ENCODE peak calls at places on chromosomes 7 and 10, in ten cellular contexts. One of them, this sample, is unnamed.
A peak's percentile ranks its signal among the peaks of the same experiment; 100 is the strongest.

GRCh38 chr10:13987472-13987871 is 343.3 kb downstream of the FRMD4A start:
- DNase-seq in lung: no peak
- DNase-seq in body of pancreas: no peak
- DNase-seq in fibroblast of lung: peak; percentile 58
- DNase-seq in OCI-LY7: no peak
- DNase-seq in astrocyte of the cerebellum: peak; percentile 88
- DNase-seq in fibroblast of the aortic adventitia: peak; percentile 42
- DNase-seq in lower lobe of right lung: no peak
- DNase-seq in BJ: no peak
- DNase-seq in GM12878: peak; percentile 50
- DNase-seq in this sample: no peak

GRCh38 chr10:3807221-3807927 is 22.4 kb upstream of the KLF6 start:
- DNase-seq in lung: no peak
- DNase-seq in body of pancreas: no peak
- DNase-seq in fibroblast of lung: no peak
- DNase-seq in OCI-LY7: peak; percentile 38
- DNase-seq in astrocyte of the cerebellum: peak; percentile 60
- DNase-seq in fibroblast of the aortic adventitia: no peak
- DNase-seq in lower lobe of right lung: no peak
- DNase-seq in BJ: no peak
- DNase-seq in GM12878: no peak
- DNase-seq in this sample: no peak

GRCh38 chr10:58781873-58782488 is 269.3 kb downstream of the BICC1 start:
- DNase-seq in lung: no peak
- DNase-seq in body of pancreas: peak; percentile 9
- DNase-seq in fibroblast of lung: peak; percentile 65
- DNase-seq in OCI-LY7: peak; percentile 29
- DNase-seq in astrocyte of the cerebellum: peak; percentile 27
- DNase-seq in fibroblast of the aortic adventitia: peak; percentile 72
- DNase-seq in lower lobe of right lung: no peak
- DNase-seq in BJ: no peak
- DNase-seq in GM12878: peak; percentile 8
- DNase-seq in this sample: no peak

GRCh38 chr7:41029072-41029492 is 673.8 kb downstream of the INHBA start:
- DNase-seq in lung: no peak
- DNase-seq in body of pancreas: no peak
- DNase-seq in fibroblast of lung: peak; percentile 88
- DNase-seq in OCI-LY7: no peak
- DNase-seq in astrocyte of the cerebellum: peak; percentile 86
- DNase-seq in fibroblast of the aortic adventitia: peak; percentile 88
- DNase-seq in lower lobe of right lung: no peak
- DNase-seq in BJ: peak; percentile 74
- DNase-seq in GM12878: no peak
- DNase-seq in this sample: no peak

GRCh38 chr7:66626236-66626957 is 2.3 kb upstream of the KCTD7 start:
- DNase-seq in lung: no peak
- DNase-seq in body of pancreas: no peak
- DNase-seq in fibroblast of lung: peak; percentile 27
- DNase-seq in OCI-LY7: no peak
- DNase-seq in astrocyte of the cerebellum: no peak
- DNase-seq in fibroblast of the aortic adventitia: peak; percentile 74
- DNase-seq in lower lobe of right lung: no peak
- DNase-seq in BJ: no peak
- DNase-seq in GM12878: no peak
- DNase-seq in this sample: no peak

GRCh38 chr7:123601530-123601929 is at the start of gene ASB15:
- DNase-seq in lung: no peak
- DNase-seq in body of pancreas: no peak
- DNase-seq in fibroblast of lung: no peak
- DNase-seq in OCI-LY7: no peak
- DNase-seq in astrocyte of the cerebellum: no peak
- DNase-seq in fibroblast of the aortic adventitia: no peak
- DNase-seq in lower lobe of right lung: no peak
- DNase-seq in BJ: no peak
- DNase-seq in GM12878: no peak
- DNase-seq in this sample: no peak

GRCh38 chr10:85544956-85545355 is 821.6 kb downstream of the GRID1 start:
- DNase-seq in lung: no peak
- DNase-seq in body of pancreas: no peak
- DNase-seq in fibroblast of lung: no peak
- DNase-seq in OCI-LY7: no peak
- DNase-seq in astrocyte of the cerebellum: no peak
- DNase-seq in fibroblast of the aortic adventitia: no peak
- DNase-seq in lower lobe of right lung: no peak
- DNase-seq in BJ: no peak
- DNase-seq in GM12878: no peak
- DNase-seq in this sample: no peak

GRCh38 chr7:92400013-92400412 is 47.3 kb upstream of the GATAD1 start:
- DNase-seq in lung: no peak
- DNase-seq in body of pancreas: no peak
- DNase-seq in fibroblast of lung: no peak
- DNase-seq in OCI-LY7: no peak
- DNase-seq in astrocyte of the cerebellum: no peak
- DNase-seq in fibroblast of the aortic adventitia: no peak
- DNase-seq in lower lobe of right lung: no peak
- DNase-seq in BJ: no peak
- DNase-seq in GM12878: no peak
- DNase-seq in this sample: no peak

GRCh38 chr7:36285276-36285675 is 104.4 kb upstream of the ANLN start:
- DNase-seq in lung: no peak
- DNase-seq in body of pancreas: no peak
- DNase-seq in fibroblast of lung: no peak
- DNase-seq in OCI-LY7: no peak
- DNase-seq in astrocyte of the cerebellum: no peak
- DNase-seq in fibroblast of the aortic adventitia: no peak
- DNase-seq in lower lobe of right lung: no peak
- DNase-seq in BJ: no peak
- DNase-seq in GM12878: no peak
- DNase-seq in this sample: no peak

DNA sequence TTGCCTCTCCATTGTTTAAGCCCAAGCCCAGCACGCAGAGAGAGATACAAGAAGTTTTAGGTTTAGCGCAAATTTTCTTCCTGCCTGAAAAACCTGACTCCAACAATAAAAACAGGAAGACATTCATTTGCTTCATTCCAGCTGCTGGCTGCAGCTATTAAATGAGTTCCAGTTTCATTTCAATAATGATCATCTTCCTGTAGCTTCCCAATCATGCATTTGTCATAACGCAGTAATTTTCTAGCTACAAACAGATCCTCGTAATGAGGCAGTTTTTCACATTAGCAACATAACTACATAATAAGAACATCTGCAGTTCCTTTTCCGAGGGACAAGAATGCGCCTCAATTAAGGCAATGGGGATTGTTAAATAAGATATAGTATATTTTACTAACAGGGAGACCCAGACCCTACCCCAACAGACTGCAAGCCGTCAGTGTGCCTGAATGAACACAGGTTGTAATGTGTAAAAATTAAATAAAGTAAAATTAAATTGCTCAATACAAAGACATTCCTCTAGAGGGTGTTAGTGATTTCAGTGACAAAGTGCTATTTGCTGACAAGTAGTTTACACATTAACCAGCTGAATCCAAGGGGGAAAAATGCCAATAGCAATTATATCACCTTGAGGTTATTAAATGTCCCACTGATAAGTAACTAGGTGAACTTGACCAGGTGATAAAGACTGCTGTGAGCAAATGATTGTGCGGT is 110.7 kb downstream of the EBF3 start:
- DNase-seq in lung: no peak
- DNase-seq in body of pancreas: peak; percentile 55
- DNase-seq in fibroblast of lung: peak; percentile 7
- DNase-seq in OCI-LY7: no peak
- DNase-seq in astrocyte of the cerebellum: no peak
- DNase-seq in fibroblast of the aortic adventitia: peak; percentile 47
- DNase-seq in lower lobe of right lung: no peak
- DNase-seq in BJ: no peak
- DNase-seq in GM12878: no peak
- DNase-seq in this sample: no peak
- TF ChIP-seq CTCF in lung: no peak
- TF ChIP-seq CTCF in body of pancreas: peak; percentile 48
- TF ChIP-seq CTCF in fibroblast of lung: no peak
- TF ChIP-seq CTCF in OCI-LY7: peak; percentile 71
- TF ChIP-seq CTCF in astrocyte of the cerebellum: no peak
- TF ChIP-seq CTCF in fibroblast of the aortic adventitia: peak; percentile 41
- TF ChIP-seq CTCF in lower lobe of right lung: peak; percentile 29
- TF ChIP-seq CTCF in BJ: peak; percentile 22
- TF ChIP-seq CTCF in GM12878: no peak
- TF ChIP-seq CTCF in this sample: peak; percentile 74

GRCh38 chr7:45092100-45092930 is 3.5 kb upstream of the NACAD start:
- DNase-seq in lung: no peak
- DNase-seq in body of pancreas: no peak
- DNase-seq in fibroblast of lung: peak; percentile 8
- DNase-seq in OCI-LY7: no peak
- DNase-seq in astrocyte of the cerebellum: no peak
- DNase-seq in fibroblast of the aortic adventitia: peak; percentile 38
- DNase-seq in lower lobe of right lung: no peak
- DNase-seq in BJ: peak; percentile 33
- DNase-seq in GM12878: no peak
- DNase-seq in this sample: no peak
- TF ChIP-seq CTCF in lung: no peak
- TF ChIP-seq CTCF in body of pancreas: no peak
- TF ChIP-seq CTCF in fibroblast of lung: no peak
- TF ChIP-seq CTCF in OCI-LY7: no peak
- TF ChIP-seq CTCF in astrocyte of the cerebellum: no peak
- TF ChIP-seq CTCF in fibroblast of the aortic adventitia: no peak
- TF ChIP-seq CTCF in lower lobe of right lung: no peak
- TF ChIP-seq CTCF in BJ: no peak
- TF ChIP-seq CTCF in GM12878: no peak
- TF ChIP-seq CTCF in this sample: no peak

DNA sequence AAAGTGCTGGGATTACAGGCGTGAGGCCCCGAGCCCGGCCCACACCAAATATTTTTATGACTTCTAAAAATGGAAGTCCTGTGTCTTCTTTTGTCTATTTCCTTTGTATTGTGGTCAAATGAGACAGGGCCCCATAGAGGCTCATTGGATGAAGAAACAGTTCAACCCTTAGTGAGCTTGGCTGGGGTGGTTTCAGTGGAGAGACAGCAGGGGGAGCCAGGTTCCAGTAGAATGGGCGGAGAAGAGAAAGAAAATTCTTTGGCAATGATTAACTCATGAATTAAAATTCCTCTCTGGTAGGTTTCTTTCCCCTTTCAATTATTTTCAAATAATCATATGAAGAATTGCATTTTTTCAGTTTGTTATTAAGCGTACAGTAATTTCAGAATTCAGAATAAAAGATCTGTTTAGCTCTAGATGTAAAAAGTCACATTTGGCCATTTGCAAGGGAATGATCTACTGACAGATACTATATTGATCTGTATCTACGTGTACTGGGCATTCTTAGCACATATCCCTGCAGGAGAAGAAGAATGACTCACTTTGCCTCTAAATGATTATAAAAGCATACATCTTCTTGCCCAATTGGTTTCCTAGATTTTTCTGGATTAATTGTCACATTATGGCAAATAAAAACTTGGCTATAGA is 43.2 kb downstream of the PNLIPRP3 start:
- DNase-seq in lung: no peak
- DNase-seq in body of pancreas: peak; percentile 69
- DNase-seq in fibroblast of lung: no peak
- DNase-seq in OCI-LY7: peak; percentile 4
- DNase-seq in astrocyte of the cerebellum: no peak
- DNase-seq in fibroblast of the aortic adventitia: no peak
- DNase-seq in lower lobe of right lung: no peak
- DNase-seq in BJ: no peak
- DNase-seq in GM12878: no peak
- DNase-seq in this sample: no peak
- TF ChIP-seq CTCF in lung: no peak
- TF ChIP-seq CTCF in body of pancreas: peak; percentile 48
- TF ChIP-seq CTCF in fibroblast of lung: no peak
- TF ChIP-seq CTCF in OCI-LY7: peak; percentile 53
- TF ChIP-seq CTCF in astrocyte of the cerebellum: peak; percentile 35
- TF ChIP-seq CTCF in fibroblast of the aortic adventitia: no peak
- TF ChIP-seq CTCF in lower lobe of right lung: peak; percentile 9
- TF ChIP-seq CTCF in BJ: no peak
- TF ChIP-seq CTCF in GM12878: peak; percentile 9
- TF ChIP-seq CTCF in this sample: peak; percentile 59

DNA sequence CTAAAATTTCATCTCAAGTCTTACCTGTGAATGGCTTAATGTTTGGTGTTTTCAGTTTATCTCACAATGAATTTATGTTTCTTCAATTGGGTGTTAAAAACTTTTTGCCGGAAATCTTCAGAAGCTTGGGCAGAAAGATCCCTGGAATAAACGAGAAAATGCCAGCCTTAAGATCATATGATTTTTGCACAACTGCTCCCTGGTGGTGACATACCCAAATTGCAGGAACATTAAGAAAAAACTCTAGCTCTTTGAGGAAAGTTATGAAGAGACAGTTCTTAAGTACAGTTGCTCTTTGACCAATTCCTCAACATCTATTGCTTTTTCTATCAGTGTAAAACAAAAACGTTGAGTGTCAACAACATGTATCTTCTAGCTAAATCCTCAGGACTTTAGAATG is 48.2 kb upstream of the CREB5 start:
- DNase-seq in lung: no peak
- DNase-seq in body of pancreas: no peak
- DNase-seq in fibroblast of lung: no peak
- DNase-seq in OCI-LY7: no peak
- DNase-seq in astrocyte of the cerebellum: no peak
- DNase-seq in fibroblast of the aortic adventitia: no peak
- DNase-seq in lower lobe of right lung: no peak
- DNase-seq in BJ: no peak
- DNase-seq in GM12878: no peak
- DNase-seq in this sample: no peak
- TF ChIP-seq CTCF in lung: no peak
- TF ChIP-seq CTCF in body of pancreas: no peak
- TF ChIP-seq CTCF in fibroblast of lung: peak; percentile 32
- TF ChIP-seq CTCF in OCI-LY7: peak; percentile 71
- TF ChIP-seq CTCF in astrocyte of the cerebellum: peak; percentile 11
- TF ChIP-seq CTCF in fibroblast of the aortic adventitia: peak; percentile 35
- TF ChIP-seq CTCF in lower lobe of right lung: no peak
- TF ChIP-seq CTCF in BJ: peak; percentile 25
- TF ChIP-seq CTCF in GM12878: no peak
- TF ChIP-seq CTCF in this sample: peak; percentile 58

GRCh38 chr10:34814228-34815173 is 595 bp downstream of the PARD3 start:
- DNase-seq in lung: no peak
- DNase-seq in body of pancreas: peak; percentile 62
- DNase-seq in fibroblast of lung: peak; percentile 44
- DNase-seq in OCI-LY7: no peak
- DNase-seq in astrocyte of the cerebellum: no peak
- DNase-seq in fibroblast of the aortic adventitia: peak; percentile 29
- DNase-seq in lower lobe of right lung: no peak
- DNase-seq in BJ: no peak
- DNase-seq in GM12878: no peak
- DNase-seq in this sample: no peak
- TF ChIP-seq CTCF in lung: no peak
- TF ChIP-seq CTCF in body of pancreas: no peak
- TF ChIP-seq CTCF in fibroblast of lung: peak; percentile 4
- TF ChIP-seq CTCF in OCI-LY7: no peak
- TF ChIP-seq CTCF in astrocyte of the cerebellum: no peak
- TF ChIP-seq CTCF in fibroblast of the aortic adventitia: no peak
- TF ChIP-seq CTCF in lower lobe of right lung: no peak
- TF ChIP-seq CTCF in BJ: peak; percentile 11
- TF ChIP-seq CTCF in GM12878: no peak
- TF ChIP-seq CTCF in this sample: peak; percentile 46

DNA sequence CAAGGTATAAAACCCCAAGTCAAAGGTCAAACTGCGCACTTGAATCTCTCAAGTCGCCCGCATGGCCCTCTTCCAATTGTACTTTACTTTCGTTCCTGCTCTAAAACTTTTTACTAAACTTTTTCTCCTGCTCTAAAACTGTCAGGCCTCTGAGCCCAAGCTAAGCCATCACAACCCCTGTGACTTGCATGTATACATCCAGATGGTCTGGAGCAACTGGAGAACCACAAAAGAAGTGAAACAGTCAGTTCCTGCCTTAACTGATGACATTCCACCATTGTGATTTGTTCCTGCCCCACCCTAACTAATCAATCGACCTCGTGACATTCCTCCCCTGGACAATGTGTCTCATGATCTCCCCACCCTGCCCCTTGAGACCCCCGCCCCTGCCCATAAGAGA is 35.6 kb upstream of the PIK3CG start:
- DNase-seq in lung: no peak
- DNase-seq in body of pancreas: no peak
- DNase-seq in fibroblast of lung: no peak
- DNase-seq in OCI-LY7: no peak
- DNase-seq in astrocyte of the cerebellum: no peak
- DNase-seq in fibroblast of the aortic adventitia: no peak
- DNase-seq in lower lobe of right lung: no peak
- DNase-seq in BJ: no peak
- DNase-seq in GM12878: no peak
- DNase-seq in this sample: no peak
- TF ChIP-seq CTCF in lung: no peak
- TF ChIP-seq CTCF in body of pancreas: no peak
- TF ChIP-seq CTCF in fibroblast of lung: no peak
- TF ChIP-seq CTCF in OCI-LY7: no peak
- TF ChIP-seq CTCF in astrocyte of the cerebellum: no peak
- TF ChIP-seq CTCF in fibroblast of the aortic adventitia: no peak
- TF ChIP-seq CTCF in lower lobe of right lung: no peak
- TF ChIP-seq CTCF in BJ: no peak
- TF ChIP-seq CTCF in GM12878: no peak
- TF ChIP-seq CTCF in this sample: no peak

This sample was measured in chondrocyte.